ENCODE peak calls at places on chromosomes 1 and 21, in four cellular contexts. D is neural progenitor cell, K is breast epithelium, A is body of pancreas. R is an unnamed sample.

GRCh38 chr21:35026617-35027557 is 22.2 kb downstream of the RUNX1 start:
- DNase-seq in K (no peak), A (no peak), D (peak; percentile 66), R (peak; percentile 47)

GRCh38 chr21:41584603-41585176 is 76.7 kb upstream of the TMPRSS2 start:
- DNase-seq in K (no peak), D (no peak), A (no peak), R (no peak)

GRCh38 chr1:223771814-223772770 is 59.8 kb downstream of the CAPN2 start:
- DNase-seq in D (peak; percentile 60), K (peak; percentile 21), A (peak; percentile 33), R (no peak)

GRCh38 chr21:29256125-29256895 is 42.4 kb upstream of the BACH1 start:
- DNase-seq in A (no peak), D (no peak), K (no peak), R (no peak)

GRCh38 chr1:20320734-20321133 is 30.1 kb downstream of the VWA5B1 start:
- DNase-seq in A (no peak), K (no peak), D (no peak), R (no peak)

GRCh38 chr1:161226759-161227158 is 899 bp downstream of the TOMM40L start:
- DNase-seq in A (no peak), D (no peak), K (no peak), R (no peak)

GRCh38 chr1:30447080-30447479 is 276.3 kb downstream of the MATN1 start:
- DNase-seq in A (no peak), D (no peak), K (no peak), R (no peak)

GRCh38 chr1:55049914-55050278 is 10.5 kb downstream of the PCSK9 start:
- DNase-seq in A (no peak), D (no peak), K (no peak), R (no peak)

GRCh38 chr1:170511066-170511465 is 20.9 kb upstream of the GORAB start:
- DNase-seq in A (no peak), K (no peak), D (no peak), R (no peak)

GRCh38 chr1:222310830-222311229 is 237.1 kb downstream of the HHIPL2 start:
- DNase-seq in D (no peak), A (no peak), K (no peak), R (peak; percentile 61)

GRCh38 chr1:229582011-229582694 is 23.6 kb upstream of the ABCB10 start:
- DNase-seq in D (no peak), K (peak; percentile 31), A (peak; percentile 63), R (no peak)

GRCh38 chr1:69511426-69512192 is 56.1 kb upstream of the LRRC7 start:
- DNase-seq in D (no peak), A (no peak), K (no peak), R (no peak)

GRCh38 chr1:116012716-116013115 is 36.4 kb downstream of the SLC22A15 start:
- DNase-seq in D (no peak), K (no peak), A (no peak), R (no peak)

GRCh38 chr1:1165900-1166421 is 7.7 kb upstream of the TTLL10 start:
- DNase-seq in D (no peak), K (no peak), A (peak; percentile 53), R (no peak)

GRCh38 chr1:1164701-1165451 is 8.8 kb upstream of the TTLL10 start:
- DNase-seq in A (peak; percentile 85), D (peak; percentile 62), K (no peak), R (no peak)

GRCh38 chr1:1166642-1167415 is 6.9 kb upstream of the TTLL10 start:
- DNase-seq in K (no peak), D (no peak), A (no peak), R (no peak)

GRCh38 chr1:1164361-1164700 is 9.3 kb upstream of the TTLL10 start:
- DNase-seq in K (no peak), D (no peak), A (no peak), R (no peak)

DNA sequence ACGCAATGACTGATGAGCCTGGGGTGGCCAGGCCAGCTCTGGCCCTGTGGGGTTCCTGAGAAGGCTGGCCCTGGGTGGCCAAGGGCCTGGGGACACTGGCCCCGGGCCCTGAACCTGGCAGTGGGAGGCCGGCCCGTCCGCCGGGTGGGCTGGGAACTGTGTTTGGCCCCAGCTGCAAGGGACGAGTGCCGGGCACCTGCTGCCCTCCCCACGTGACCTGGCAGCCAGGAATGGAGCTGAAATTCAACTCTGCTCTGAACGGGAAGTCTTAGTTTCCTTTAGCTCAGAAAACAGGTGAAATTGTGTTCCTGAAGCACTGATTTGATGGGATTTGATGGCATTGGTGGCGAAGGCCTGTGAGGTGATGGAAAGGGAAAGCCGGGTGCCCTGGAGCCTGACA is 8.2 kb upstream of the TTLL10 start:
- DNase-seq in K (no peak), A (peak; percentile 49), D (no peak), R (no peak)
- H3K27ac ChIP-seq in K (peak overlapping the region; percentile 92), A (peak overlapping the region; percentile 94), D (no peak overlapping the region), R (no peak overlapping the region)

GRCh38 chr1:50414853-50415234 is 8.4 kb downstream of the DMRTA2 start:
- DNase-seq in K (no peak), A (no peak), D (no peak), R (no peak)

GRCh38 chr1:50415235-50416149 is 7.8 kb downstream of the DMRTA2 start:
- DNase-seq in D (peak; percentile 57), A (no peak), K (no peak), R (no peak)

GRCh38 chr1:50416553-50417453 is 6.4 kb downstream of the DMRTA2 start:
- DNase-seq in D (peak; percentile 61), K (no peak), A (no peak), R (no peak)

GRCh38 chr1:50417487-50417886 is 5.8 kb downstream of the DMRTA2 start:
- DNase-seq in D (peak; percentile 54), K (no peak), A (no peak), R (no peak)

GRCh38 chr1:50416150-50416527 is 7.1 kb downstream of the DMRTA2 start:
- DNase-seq in D (peak; percentile 9), K (no peak), A (no peak), R (no peak)
- H3K4me3 ChIP-seq in D (peak overlapping the region; percentile 24), K (no peak overlapping the region), A (no peak overlapping the region), R (no peak overlapping the region)

GRCh38 chr1:167538657-167539056 is 14.9 kb downstream of the CREG1 start:
- DNase-seq in K (no peak), D (peak; percentile 23), A (no peak), R (no peak)
- TF ChIP-seq CTCF in K (no peak), D (peak; percentile 36), A (no peak), R (no peak)

GRCh38 chr1:192588546-192588945 is 13.0 kb downstream of the RGS1 start:
- DNase-seq in A (no peak), D (no peak), K (no peak), R (no peak)
- H3K27ac ChIP-seq in A (no peak overlapping the region), D (no peak overlapping the region), K (no peak overlapping the region), R (no peak overlapping the region)

GRCh38 chr1:3814771-3815561 is 18.7 kb upstream of the LRRC47 start:
- DNase-seq in A (no peak), D (no peak), K (no peak), R (no peak)

GRCh38 chr1:3817138-3817740 is 20.9 kb upstream of the LRRC47 start:
- DNase-seq in A (no peak), D (no peak), K (no peak), R (no peak)

GRCh38 chr1:3811595-3811911 is 15.3 kb upstream of the LRRC47 start:
- DNase-seq in D (no peak), K (no peak), A (no peak), R (no peak)

GRCh38 chr1:3816331-3817137 is 20.2 kb upstream of the LRRC47 start:
- DNase-seq in K (no peak), A (no peak), D (no peak), R (no peak)

DNA sequence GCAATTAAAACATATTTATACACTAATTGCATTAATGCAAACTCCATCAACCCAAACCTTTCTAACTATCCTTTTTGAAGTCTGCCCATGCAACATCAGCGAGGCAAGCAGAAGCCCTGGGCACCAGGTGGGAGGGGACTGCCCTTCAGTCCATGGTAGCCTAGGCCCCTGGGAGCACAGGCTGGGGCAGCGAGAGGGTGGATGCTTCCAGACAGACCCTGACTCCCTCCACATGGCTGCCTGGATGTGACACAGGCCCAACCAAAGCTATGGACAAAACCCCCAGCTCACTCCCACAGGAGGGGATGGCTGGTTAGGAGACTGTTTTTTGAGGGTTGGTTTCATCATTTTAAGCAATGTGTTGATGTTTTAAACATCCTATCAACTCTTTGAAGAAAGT is 17.8 kb upstream of the LRRC47 start:
- DNase-seq in K (no peak), D (no peak), A (no peak), R (no peak)
- H3K4me3 ChIP-seq in K (no peak overlapping the region), D (no peak overlapping the region), A (no peak overlapping the region), R (no peak overlapping the region)

GRCh38 chr1:62720946-62721554 is 32.9 kb upstream of the DOCK7 start:
- DNase-seq in D (no peak), K (no peak), A (no peak), R (no peak)

GRCh38 chr1:62716397-62716796 is 28.2 kb upstream of the DOCK7 start:
- DNase-seq in D (no peak), A (no peak), K (no peak), R (no peak)

GRCh38 chr1:62712625-62713243 is 24.5 kb upstream of the DOCK7 start:
- DNase-seq in K (no peak), D (no peak), A (no peak), R (no peak)

GRCh38 chr1:62722796-62723195 is 34.6 kb upstream of the DOCK7 start:
- DNase-seq in K (no peak), D (no peak), A (no peak), R (no peak)

DNA sequence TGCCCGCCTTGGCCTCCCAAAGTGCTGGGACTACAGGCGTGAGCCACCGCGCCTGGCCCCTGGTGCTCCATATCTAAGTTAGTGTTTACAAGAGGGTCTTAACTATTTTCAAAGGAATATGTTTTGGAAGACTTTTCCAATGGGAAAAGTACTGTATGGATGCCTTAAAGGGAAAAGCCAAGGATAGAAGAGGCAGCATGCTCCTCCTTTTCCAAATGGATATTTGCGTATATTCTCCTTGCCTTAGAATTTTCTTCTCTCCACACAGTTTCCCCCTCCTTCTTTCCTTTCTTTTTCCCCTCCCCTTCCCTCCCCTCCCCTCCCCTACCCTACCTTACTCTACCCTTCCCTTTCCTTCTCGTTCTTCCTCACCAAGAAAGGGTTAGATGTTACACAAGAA is 29.3 kb upstream of the DOCK7 start:
- DNase-seq in K (no peak), D (no peak), A (no peak), R (no peak)
- TF ChIP-seq CTCF in K (no peak), D (no peak), A (no peak), R (no peak)

DNA sequence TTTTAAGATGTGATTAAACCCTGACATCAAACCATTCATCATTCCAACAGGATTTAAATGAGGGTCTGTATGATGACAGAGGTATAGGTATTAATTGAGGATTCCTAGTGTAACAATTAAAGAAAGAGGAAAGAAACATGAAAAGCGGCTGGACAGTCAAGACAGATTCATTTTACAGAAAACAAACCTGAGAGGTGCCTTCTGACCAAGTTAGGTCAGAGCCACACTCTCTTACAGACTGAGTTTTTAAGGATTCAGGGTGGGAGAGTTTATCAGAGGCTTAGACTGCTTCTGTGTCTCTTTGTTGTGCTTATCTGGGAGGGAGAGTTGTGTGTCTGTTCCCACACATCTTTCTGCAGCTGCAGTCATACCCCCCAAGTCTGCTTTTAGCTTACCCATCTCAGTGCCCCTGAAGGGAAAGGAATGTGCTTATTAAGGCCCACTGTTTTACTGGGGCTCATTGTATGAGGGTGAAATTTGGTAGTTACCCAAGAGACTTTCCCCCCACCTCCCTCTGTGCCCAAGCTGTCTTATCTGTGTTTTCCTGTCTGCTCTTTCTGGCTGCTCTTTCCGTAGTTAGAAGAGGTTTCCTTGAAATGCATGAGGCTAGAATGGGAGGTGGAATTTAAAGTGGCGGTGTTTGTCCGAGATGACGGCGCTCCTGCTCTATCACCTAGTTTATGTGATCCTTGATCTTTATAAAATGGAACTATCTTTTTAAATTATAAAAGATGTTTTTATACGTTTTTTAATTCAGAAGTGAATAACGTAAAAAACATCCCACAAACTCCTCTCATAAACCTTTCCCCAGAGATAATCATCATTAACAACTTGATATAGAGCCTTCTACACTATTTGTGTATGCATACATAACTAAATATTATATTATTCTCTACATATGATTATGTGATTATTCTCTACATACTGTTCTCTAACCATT is 96.0 kb upstream of the TNFSF4 start:
- DNase-seq in D (peak; percentile 58), K (no peak), A (no peak), R (no peak)
- H3K27ac ChIP-seq in D (peak overlapping the region; percentile 81), K (no peak overlapping the region), A (no peak overlapping the region), R (no peak overlapping the region)